ENCODE peak calls at places on chromosome 9, in seven cellular contexts. One of them, this sample, is unnamed.
A peak's percentile ranks its signal among the peaks of the same experiment; 100 is the strongest.

GRCh38 chr9:35749515-35750255 is 598 bp downstream of the RGP1 start:
- DNase-seq in H9: peak; percentile 51
- DNase-seq in colonic mucosa: peak; percentile 80
- DNase-seq in pancreas: peak; percentile 63
- DNase-seq in NCI-H460: no peak
- DNase-seq in effector memory CD4-positive, alpha-beta T cell: peak; percentile 29
- DNase-seq in MCF 10A: peak; percentile 40
- DNase-seq in this sample: no peak

GRCh38 chr9:115296831-115297565 is 179.0 kb upstream of the TNC start:
- DNase-seq in colonic mucosa: no peak
- DNase-seq in MCF 10A: no peak
- DNase-seq in NCI-H460: no peak
- DNase-seq in pancreas: no peak
- DNase-seq in H9: peak; percentile 45
- DNase-seq in effector memory CD4-positive, alpha-beta T cell: no peak
- DNase-seq in this sample: no peak

GRCh38 chr9:135077497-135078200 is 9.8 kb upstream of the OLFM1 start:
- DNase-seq in MCF 10A: peak; percentile 13
- DNase-seq in pancreas: peak; percentile 37
- DNase-seq in NCI-H460: peak; percentile 11
- DNase-seq in H9: peak; percentile 72
- DNase-seq in effector memory CD4-positive, alpha-beta T cell: no peak
- DNase-seq in colonic mucosa: no peak
- DNase-seq in this sample: peak; percentile 45

GRCh38 chr9:113737414-113738271 is 138.5 kb upstream of the ZNF618 start:
- DNase-seq in MCF 10A: peak; percentile 75
- DNase-seq in NCI-H460: peak; percentile 56
- DNase-seq in H9: peak; percentile 70
- DNase-seq in effector memory CD4-positive, alpha-beta T cell: no peak
- DNase-seq in colonic mucosa: peak; percentile 56
- DNase-seq in pancreas: no peak
- DNase-seq in this sample: peak; percentile 34

GRCh38 chr9:128553695-128554094 is 1.3 kb downstream of the SPTAN1 start:
- DNase-seq in H9: no peak
- DNase-seq in NCI-H460: no peak
- DNase-seq in MCF 10A: peak; percentile 63
- DNase-seq in colonic mucosa: no peak
- DNase-seq in effector memory CD4-positive, alpha-beta T cell: no peak
- DNase-seq in pancreas: no peak
- DNase-seq in this sample: no peak

GRCh38 chr9:14389146-14389545 is 75.2 kb upstream of the NFIB start:
- DNase-seq in MCF 10A: no peak
- DNase-seq in colonic mucosa: no peak
- DNase-seq in pancreas: no peak
- DNase-seq in effector memory CD4-positive, alpha-beta T cell: no peak
- DNase-seq in H9: no peak
- DNase-seq in NCI-H460: no peak
- DNase-seq in this sample: no peak

GRCh38 chr9:136447173-136447778 is 7.6 kb upstream of the INPP5E start:
- DNase-seq in colonic mucosa: no peak
- DNase-seq in pancreas: no peak
- DNase-seq in effector memory CD4-positive, alpha-beta T cell: no peak
- DNase-seq in MCF 10A: no peak
- DNase-seq in H9: no peak
- DNase-seq in NCI-H460: no peak
- DNase-seq in this sample: no peak

GRCh38 chr9:76618762-76619161 is 145.5 kb upstream of the PCA3 start:
- DNase-seq in colonic mucosa: no peak
- DNase-seq in MCF 10A: no peak
- DNase-seq in NCI-H460: no peak
- DNase-seq in effector memory CD4-positive, alpha-beta T cell: no peak
- DNase-seq in H9: no peak
- DNase-seq in pancreas: no peak
- DNase-seq in this sample: no peak

GRCh38 chr9:112283854-112284253 is 49.6 kb downstream of the PTBP3 start:
- DNase-seq in MCF 10A: no peak
- DNase-seq in effector memory CD4-positive, alpha-beta T cell: no peak
- DNase-seq in H9: no peak
- DNase-seq in pancreas: no peak
- DNase-seq in NCI-H460: no peak
- DNase-seq in colonic mucosa: no peak
- DNase-seq in this sample: no peak

GRCh38 chr9:127451681-127452480 is 571 bp downstream of the LRSAM1 start:
- DNase-seq in pancreas: peak; percentile 70
- DNase-seq in colonic mucosa: peak; percentile 68
- DNase-seq in MCF 10A: peak; percentile 55
- DNase-seq in H9: peak; percentile 68
- DNase-seq in NCI-H460: no peak
- DNase-seq in effector memory CD4-positive, alpha-beta T cell: peak; percentile 14
- DNase-seq in this sample: peak; percentile 54

GRCh38 chr9:116661037-116661954 is 25.8 kb upstream of the TRIM32 start:
- DNase-seq in colonic mucosa: no peak
- DNase-seq in MCF 10A: peak; percentile 73
- DNase-seq in effector memory CD4-positive, alpha-beta T cell: no peak
- DNase-seq in NCI-H460: peak; percentile 65
- DNase-seq in pancreas: no peak
- DNase-seq in H9: peak; percentile 41
- DNase-seq in this sample: peak; percentile 45

GRCh38 chr9:3398232-3398648 is 127.6 kb downstream of the RFX3 start:
- DNase-seq in H9: no peak
- DNase-seq in pancreas: no peak
- DNase-seq in NCI-H460: no peak
- DNase-seq in colonic mucosa: no peak
- DNase-seq in effector memory CD4-positive, alpha-beta T cell: no peak
- DNase-seq in MCF 10A: no peak
- DNase-seq in this sample: no peak

GRCh38 chr9:36864491-36865410 is 169.3 kb downstream of the PAX5 start:
- DNase-seq in effector memory CD4-positive, alpha-beta T cell: no peak
- DNase-seq in colonic mucosa: no peak
- DNase-seq in NCI-H460: no peak
- DNase-seq in MCF 10A: no peak
- DNase-seq in H9: peak; percentile 71
- DNase-seq in pancreas: no peak
- DNase-seq in this sample: no peak

GRCh38 chr9:113593682-113594281 is 130.3 kb downstream of the RGS3 start:
- DNase-seq in colonic mucosa: peak; percentile 65
- DNase-seq in pancreas: peak; percentile 92
- DNase-seq in H9: peak; percentile 99
- DNase-seq in NCI-H460: peak; percentile 89
- DNase-seq in MCF 10A: peak; percentile 95
- DNase-seq in effector memory CD4-positive, alpha-beta T cell: no peak
- DNase-seq in this sample: peak; percentile 93

GRCh38 chr9:22136446-22137140 is 127.5 kb upstream of the CDKN2B start:
- DNase-seq in NCI-H460: no peak
- DNase-seq in pancreas: no peak
- DNase-seq in effector memory CD4-positive, alpha-beta T cell: no peak
- DNase-seq in H9: no peak
- DNase-seq in MCF 10A: no peak
- DNase-seq in colonic mucosa: no peak
- DNase-seq in this sample: no peak

GRCh38 chr9:134336174-134336705 is 10.0 kb downstream of the RXRA start:
- DNase-seq in H9: no peak
- DNase-seq in colonic mucosa: peak; percentile 57
- DNase-seq in pancreas: no peak
- DNase-seq in MCF 10A: no peak
- DNase-seq in effector memory CD4-positive, alpha-beta T cell: no peak
- DNase-seq in NCI-H460: no peak
- DNase-seq in this sample: no peak

GRCh38 chr9:98045234-98046160 is 11.0 kb upstream of the NANS start:
- DNase-seq in NCI-H460: peak; percentile 37
- DNase-seq in pancreas: no peak
- DNase-seq in colonic mucosa: no peak
- DNase-seq in MCF 10A: no peak
- DNase-seq in H9: no peak
- DNase-seq in effector memory CD4-positive, alpha-beta T cell: peak; percentile 17
- DNase-seq in this sample: no peak

GRCh38 chr9:69283003-69283402 is 42.0 kb upstream of the ENTREP1 start:
- DNase-seq in MCF 10A: no peak
- DNase-seq in pancreas: no peak
- DNase-seq in effector memory CD4-positive, alpha-beta T cell: no peak
- DNase-seq in H9: no peak
- DNase-seq in colonic mucosa: no peak
- DNase-seq in NCI-H460: no peak
- DNase-seq in this sample: no peak

GRCh38 chr9:137314561-137315560 is 12.8 kb upstream of the NRARP start:
- DNase-seq in colonic mucosa: no peak
- DNase-seq in H9: peak; percentile 31
- DNase-seq in effector memory CD4-positive, alpha-beta T cell: no peak
- DNase-seq in NCI-H460: no peak
- DNase-seq in MCF 10A: no peak
- DNase-seq in pancreas: peak; percentile 69
- DNase-seq in this sample: no peak

GRCh38 chr9:128884164-128884563 is 2.2 kb downstream of the LRRC8A start:
- DNase-seq in effector memory CD4-positive, alpha-beta T cell: no peak
- DNase-seq in MCF 10A: no peak
- DNase-seq in NCI-H460: no peak
- DNase-seq in pancreas: no peak
- DNase-seq in colonic mucosa: no peak
- DNase-seq in H9: no peak
- DNase-seq in this sample: no peak

GRCh38 chr9:99607852-99608448 is 213.7 kb upstream of the NR4A3 start:
- DNase-seq in NCI-H460: no peak
- DNase-seq in effector memory CD4-positive, alpha-beta T cell: no peak
- DNase-seq in MCF 10A: no peak
- DNase-seq in pancreas: no peak
- DNase-seq in H9: no peak
- DNase-seq in colonic mucosa: no peak
- DNase-seq in this sample: no peak

GRCh38 chr9:68614121-68614520 is 73.4 kb upstream of the TMEM252 start:
- DNase-seq in colonic mucosa: no peak
- DNase-seq in NCI-H460: no peak
- DNase-seq in H9: no peak
- DNase-seq in MCF 10A: no peak
- DNase-seq in effector memory CD4-positive, alpha-beta T cell: no peak
- DNase-seq in pancreas: no peak
- DNase-seq in this sample: no peak

GRCh38 chr9:76927540-76928240 is 21.8 kb upstream of the PRUNE2 start:
- DNase-seq in colonic mucosa: no peak
- DNase-seq in effector memory CD4-positive, alpha-beta T cell: no peak
- DNase-seq in NCI-H460: no peak
- DNase-seq in MCF 10A: no peak
- DNase-seq in pancreas: no peak
- DNase-seq in H9: no peak
- DNase-seq in this sample: no peak

GRCh38 chr9:38339496-38339895 is 53.0 kb upstream of the ALDH1B1 start:
- DNase-seq in H9: no peak
- DNase-seq in MCF 10A: no peak
- DNase-seq in effector memory CD4-positive, alpha-beta T cell: no peak
- DNase-seq in NCI-H460: no peak
- DNase-seq in colonic mucosa: no peak
- DNase-seq in pancreas: no peak
- DNase-seq in this sample: no peak

GRCh38 chr9:107674252-107674936 is 184.8 kb upstream of the KLF4 start:
- DNase-seq in NCI-H460: no peak
- DNase-seq in effector memory CD4-positive, alpha-beta T cell: no peak
- DNase-seq in MCF 10A: no peak
- DNase-seq in H9: peak; percentile 66
- DNase-seq in colonic mucosa: no peak
- DNase-seq in pancreas: no peak
- DNase-seq in this sample: no peak

GRCh38 chr9:127219533-127219932 is 45.0 kb upstream of the GARNL3 start:
- DNase-seq in colonic mucosa: no peak
- DNase-seq in effector memory CD4-positive, alpha-beta T cell: no peak
- DNase-seq in pancreas: no peak
- DNase-seq in NCI-H460: no peak
- DNase-seq in H9: no peak
- DNase-seq in MCF 10A: no peak
- DNase-seq in this sample: no peak

GRCh38 chr9:4305586-4305985 is 5.7 kb upstream of the GLIS3 start:
- DNase-seq in pancreas: no peak
- DNase-seq in MCF 10A: no peak
- DNase-seq in NCI-H460: no peak
- DNase-seq in H9: no peak
- DNase-seq in colonic mucosa: no peak
- DNase-seq in effector memory CD4-positive, alpha-beta T cell: no peak
- DNase-seq in this sample: no peak

GRCh38 chr9:38208206-38208901 is 139.3 kb upstream of the SHB start:
- DNase-seq in colonic mucosa: no peak
- DNase-seq in MCF 10A: peak; percentile 60
- DNase-seq in H9: no peak
- DNase-seq in effector memory CD4-positive, alpha-beta T cell: no peak
- DNase-seq in pancreas: peak; percentile 40
- DNase-seq in NCI-H460: no peak
- DNase-seq in this sample: no peak

GRCh38 chr9:18941060-18941746 is 91.8 kb downstream of the SAXO1 start:
- DNase-seq in MCF 10A: no peak
- DNase-seq in NCI-H460: no peak
- DNase-seq in effector memory CD4-positive, alpha-beta T cell: no peak
- DNase-seq in H9: no peak
- DNase-seq in colonic mucosa: no peak
- DNase-seq in pancreas: no peak
- DNase-seq in this sample: no peak

GRCh38 chr9:3942351-3942750 is 357.5 kb downstream of the GLIS3 start:
- DNase-seq in pancreas: no peak
- DNase-seq in colonic mucosa: no peak
- DNase-seq in H9: no peak
- DNase-seq in effector memory CD4-positive, alpha-beta T cell: no peak
- DNase-seq in MCF 10A: no peak
- DNase-seq in NCI-H460: no peak
- DNase-seq in this sample: no peak

GRCh38 chr9:98504883-98505282 is 203.9 kb downstream of the GABBR2 start:
- DNase-seq in effector memory CD4-positive, alpha-beta T cell: no peak
- DNase-seq in H9: no peak
- DNase-seq in NCI-H460: no peak
- DNase-seq in colonic mucosa: no peak
- DNase-seq in pancreas: no peak
- DNase-seq in MCF 10A: no peak
- DNase-seq in this sample: no peak

GRCh38 chr9:82540175-82540574 is 522.8 kb downstream of the RASEF start:
- DNase-seq in H9: no peak
- DNase-seq in effector memory CD4-positive, alpha-beta T cell: no peak
- DNase-seq in colonic mucosa: no peak
- DNase-seq in NCI-H460: no peak
- DNase-seq in pancreas: no peak
- DNase-seq in MCF 10A: peak; percentile 80
- DNase-seq in this sample: no peak

GRCh38 chr9:98232926-98233325 is 22.5 kb downstream of the TBC1D2 start:
- DNase-seq in MCF 10A: no peak
- DNase-seq in colonic mucosa: no peak
- DNase-seq in effector memory CD4-positive, alpha-beta T cell: no peak
- DNase-seq in NCI-H460: no peak
- DNase-seq in H9: no peak
- DNase-seq in pancreas: no peak
- DNase-seq in this sample: no peak

GRCh38 chr9:131837316-131837715 is 97.4 kb upstream of the RAPGEF1 start:
- DNase-seq in NCI-H460: no peak
- DNase-seq in effector memory CD4-positive, alpha-beta T cell: no peak
- DNase-seq in pancreas: no peak
- DNase-seq in H9: peak; percentile 67
- DNase-seq in MCF 10A: peak; percentile 9
- DNase-seq in colonic mucosa: no peak
- DNase-seq in this sample: peak; percentile 18